ENCODE peak calls at places on chromosomes 13 and 19, in nine cellular contexts. H is astrocyte; Q is RWPE1; B is stomach; T is neural progenitor cell; E is right lobe of liver; S is heart left ventricle; N is Peyer's patch; L is CD4-positive, alpha-beta T cell. P is an unnamed sample.

GRCh38 chr13:95073826-95074345 is 227.4 kb downstream of the ABCC4 start:
- DNase-seq in H (peak; percentile 48), Q (no peak), B (no peak), T (no peak), E (no peak), S (no peak), N (no peak), L (no peak), P (no peak)

GRCh38 chr13:50101590-50101989 is 86.3 kb downstream of the KCNRG start:
- DNase-seq in H (no peak), Q (no peak), B (no peak), T (no peak), E (no peak), S (no peak), N (no peak), L (no peak), P (no peak)

GRCh38 chr19:7833225-7834156 is 3.5 kb downstream of the EVI5L start:
- DNase-seq in H (peak; percentile 47), Q (peak; percentile 91), B (peak; percentile 93), T (no peak), E (peak; percentile 45), S (peak; percentile 81), N (peak; percentile 88), L (no peak), P (no peak)

GRCh38 chr13:66940113-66940512 is 290.0 kb downstream of the PCDH9 start:
- DNase-seq in H (peak; percentile 19), Q (peak; percentile 30), B (no peak), T (no peak), E (no peak), S (no peak), N (no peak), L (no peak), P (no peak)

GRCh38 chr13:100156786-100157185 is 67.9 kb downstream of the PCCA start:
- DNase-seq in H (peak; percentile 57), Q (peak; percentile 14), B (no peak), T (no peak), E (no peak), S (no peak), N (no peak), L (no peak), P (no peak)

GRCh38 chr19:38032151-38032550 is 125.1 kb downstream of the SIPA1L3 start:
- DNase-seq in H (peak; percentile 93), Q (no peak), B (no peak), T (no peak), E (no peak), S (no peak), N (no peak), L (no peak), P (no peak)

GRCh38 chr13:33125821-33126570 is 109.8 kb downstream of the KL start:
- DNase-seq in H (peak; percentile 97), Q (peak; percentile 92), B (no peak), T (peak; percentile 19), E (peak; percentile 78), S (peak; percentile 71), N (peak; percentile 52), L (no peak), P (peak; percentile 89)

GRCh38 chr19:611506-611869 is 21.8 kb downstream of the HCN2 start:
- DNase-seq in H (peak; percentile 99), Q (peak; percentile 76), B (no peak), T (no peak), E (no peak), S (no peak), N (no peak), L (peak; percentile 26), P (no peak)

GRCh38 chr13:96696501-96696900 is 297.8 kb downstream of the OXGR1 start:
- DNase-seq in H (no peak), Q (no peak), B (no peak), T (no peak), E (no peak), S (no peak), N (no peak), L (no peak), P (no peak)

GRCh38 chr19:48845384-48845783 is 9.1 kb upstream of the HSD17B14 start:
- DNase-seq in H (no peak), Q (no peak), B (no peak), T (no peak), E (no peak), S (no peak), N (no peak), L (no peak), P (no peak)

GRCh38 chr19:45423033-45423588 is 606 bp downstream of the ERCC1 start:
- DNase-seq in H (no peak), Q (no peak), B (no peak), T (no peak), E (no peak), S (no peak), N (no peak), L (peak; percentile 58), P (no peak)

GRCh38 chr19:53594811-53595509 is 36.8 kb upstream of the DPRX start:
- DNase-seq in H (no peak), Q (no peak), B (no peak), T (peak; percentile 34), E (no peak), S (no peak), N (no peak), L (no peak), P (no peak)

GRCh38 chr19:17404621-17405249 is 695 bp downstream of the BST2 start:
- DNase-seq in H (no peak), Q (no peak), B (no peak), T (no peak), E (no peak), S (no peak), N (no peak), L (no peak), P (no peak)

GRCh38 chr19:47056416-47056815 is 8.0 kb upstream of the TMEM160 start:
- DNase-seq in H (no peak), Q (no peak), B (no peak), T (no peak), E (no peak), S (no peak), N (no peak), L (no peak), P (no peak)

GRCh38 chr19:27865927-27866777 is 1346.8 kb downstream of the UQCRFS1 start:
- DNase-seq in H (no peak), Q (no peak), B (no peak), T (no peak), E (no peak), S (no peak), N (no peak), L (no peak), P (no peak)

GRCh38 chr19:27870293-27870692 is 1342.7 kb downstream of the UQCRFS1 start:
- DNase-seq in H (no peak), Q (no peak), B (no peak), T (no peak), E (no peak), S (no peak), N (no peak), L (no peak), P (no peak)

GRCh38 chr19:27872370-27872769 is 1340.6 kb downstream of the UQCRFS1 start:
- DNase-seq in H (no peak), Q (no peak), B (no peak), T (no peak), E (no peak), S (no peak), N (no peak), L (no peak), P (no peak)

GRCh38 chr19:27867981-27868380 is 1345.0 kb downstream of the UQCRFS1 start:
- DNase-seq in H (no peak), Q (no peak), B (no peak), T (no peak), E (no peak), S (no peak), N (no peak), L (no peak), P (no peak)
- TF ChIP-seq CTCF in H (no peak), Q (no peak), B (no peak), T (no peak), E (no peak), S (no peak), N (no peak), L (no peak), P (no peak)

GRCh38 chr13:40588101-40588500 is 78.3 kb downstream of the FOXO1 start:
- DNase-seq in H (no peak), Q (no peak), B (no peak), T (no peak), E (no peak), S (no peak), N (no peak), L (no peak), P (no peak)

GRCh38 chr13:40589285-40590109 is 76.9 kb downstream of the FOXO1 start:
- DNase-seq in H (peak; percentile 70), Q (peak; percentile 74), B (no peak), T (peak; percentile 38), E (no peak), S (no peak), N (no peak), L (no peak), P (peak; percentile 68)

GRCh38 chr13:40583738-40584137 is 82.7 kb downstream of the FOXO1 start:
- DNase-seq in H (no peak), Q (no peak), B (no peak), T (no peak), E (no peak), S (no peak), N (no peak), L (no peak), P (no peak)

GRCh38 chr13:40585911-40586471 is 80.5 kb downstream of the FOXO1 start:
- DNase-seq in H (no peak), Q (no peak), B (no peak), T (no peak), E (no peak), S (no peak), N (no peak), L (no peak), P (no peak)

GRCh38 chr13:40586886-40587285 is 79.6 kb downstream of the FOXO1 start:
- DNase-seq in H (no peak), Q (no peak), B (no peak), T (no peak), E (no peak), S (no peak), N (no peak), L (no peak), P (no peak)
- H3K27ac ChIP-seq in H (no peak overlapping the region), Q (no peak overlapping the region), B (no peak overlapping the region), T (no peak overlapping the region), E (no peak overlapping the region), S (no peak overlapping the region), N (no peak overlapping the region), L (no peak overlapping the region), P (no peak overlapping the region)

GRCh38 chr19:4523306-4524110 is 5.2 kb upstream of the PLIN4 start:
- DNase-seq in H (no peak), Q (no peak), B (peak; percentile 69), T (peak; percentile 37), E (peak; percentile 77), S (peak; percentile 80), N (peak; percentile 62), L (no peak), P (no peak)
- TF ChIP-seq CTCF in H (peak; percentile 41), Q (peak; percentile 71), B (no peak), T (peak; percentile 63), E (peak; percentile 78), S (peak; percentile 62), N (peak; percentile 48), L (peak; percentile 41), P (peak; percentile 60)

DNA sequence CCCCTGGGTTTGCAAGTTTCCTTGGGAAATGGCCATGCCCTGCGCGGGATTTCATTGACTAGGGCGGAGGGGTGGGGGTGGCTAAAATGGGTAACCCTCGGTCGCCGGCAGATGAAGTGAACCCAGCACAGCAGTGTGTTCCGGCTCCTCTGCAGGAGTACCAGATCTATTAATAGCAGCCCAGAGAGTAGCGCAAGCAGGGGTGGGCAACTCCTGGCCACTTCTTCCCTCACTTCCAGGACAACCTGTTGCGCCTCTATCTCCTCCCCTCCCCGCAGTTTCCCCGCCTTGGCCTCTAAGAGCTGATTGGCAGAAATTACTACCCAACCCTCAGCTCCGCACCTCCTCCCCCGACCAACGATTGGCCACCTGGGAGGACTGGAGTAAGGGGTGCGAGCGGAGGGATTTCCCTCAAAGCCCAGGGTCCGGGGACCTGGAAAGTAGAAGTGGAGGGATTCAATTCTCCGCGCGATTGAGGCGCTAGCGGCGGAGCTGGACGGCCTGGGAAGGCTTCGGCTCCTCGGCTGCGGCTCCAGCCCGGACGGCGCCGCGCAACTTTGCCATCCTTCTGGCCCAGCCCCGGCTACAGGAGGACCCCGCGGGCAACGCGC is at the start of gene FREM2:
- DNase-seq in H (peak; percentile 53), Q (peak; percentile 53), B (peak; percentile 57), T (peak; percentile 97), E (peak; percentile 53), S (no peak), N (peak; percentile 50), L (no peak), P (peak; percentile 68)
- H3K27ac ChIP-seq in H (no peak within 1 kb of the TSS), Q (no peak within 1 kb of the TSS), B (no peak within 1 kb of the TSS), T (peak within 1 kb of the TSS; percentile 17), E (no peak within 1 kb of the TSS), S (no peak within 1 kb of the TSS), N (no peak within 1 kb of the TSS), L (no peak within 1 kb of the TSS), P (peak within 1 kb of the TSS; percentile 56)

P was measured in sigmoid colon.